ENCODE peak calls at places on chromosomes 7 and 10, in seven cellular contexts. M, N, K, X, E, I and A are unnamed samples.
A peak's percentile ranks its signal among the peaks of the same experiment; 100 is the strongest.

GRCh38 chr10:97570789-97571536 is 1.6 kb upstream of the ANKRD2 start:
- DNase-seq in M (no peak), N (no peak), K (no peak), X (no peak), E (no peak), I (no peak), A (no peak)

GRCh38 chr10:68957284-68957615 is 1.3 kb downstream of the DDX21 start:
- DNase-seq in M (no peak), N (no peak), K (no peak), X (no peak), E (no peak), I (no peak), A (no peak)

GRCh38 chr7:2886900-2887299 is 42.8 kb upstream of the GNA12 start:
- DNase-seq in M (no peak), N (peak; percentile 84), K (peak; percentile 61), X (no peak), E (peak; percentile 44), I (peak; percentile 82), A (peak; percentile 86)

GRCh38 chr10:89458289-89458688 is 43.9 kb downstream of the IFIT5 start:
- DNase-seq in M (no peak), N (no peak), K (peak; percentile 65), X (no peak), E (no peak), I (peak; percentile 79), A (no peak)

GRCh38 chr7:105345725-105346124 is 43.0 kb downstream of the SRPK2 start:
- DNase-seq in M (no peak), N (no peak), K (no peak), X (no peak), E (no peak), I (no peak), A (no peak)

GRCh38 chr10:71257292-71257997 is 45.1 kb downstream of the UNC5B start:
- DNase-seq in M (no peak), N (no peak), K (no peak), X (no peak), E (no peak), I (no peak), A (no peak)

GRCh38 chr10:43265799-43266721 is 805 bp downstream of the RASGEF1A start:
- DNase-seq in M (peak; percentile 45), N (peak; percentile 65), K (no peak), X (no peak), E (peak; percentile 40), I (no peak), A (peak; percentile 85)

GRCh38 chr10:53846809-53847208 is 954.2 kb downstream of the PCDH15 start:
- DNase-seq in M (no peak), N (no peak), K (no peak), X (no peak), E (no peak), I (no peak), A (no peak)

GRCh38 chr10:119502214-119502613 is 40.3 kb downstream of the RGS10 start:
- DNase-seq in M (no peak), N (no peak), K (no peak), X (no peak), E (peak; percentile 32), I (no peak), A (peak; percentile 73)

GRCh38 chr10:133318494-133319127 is 9.9 kb downstream of the ZNF511 start:
- DNase-seq in M (peak; percentile 81), N (peak; percentile 83), K (peak; percentile 20), X (no peak), E (peak; percentile 74), I (peak; percentile 36), A (peak; percentile 93)

GRCh38 chr10:69818676-69819239 is 17.1 kb downstream of the COL13A1 start:
- DNase-seq in M (no peak), N (no peak), K (peak; percentile 23), X (no peak), E (no peak), I (peak; percentile 38), A (no peak)

GRCh38 chr10:33139191-33139646 is 181.2 kb upstream of the ITGB1 start:
- DNase-seq in M (no peak), N (no peak), K (peak; percentile 37), X (no peak), E (no peak), I (no peak), A (no peak)

GRCh38 chr7:47688311-47689100 is 106.6 kb upstream of the TNS3 start:
- DNase-seq in M (no peak), N (no peak), K (no peak), X (no peak), E (no peak), I (no peak), A (no peak)

GRCh38 chr7:30521532-30521931 is 16.9 kb upstream of the GGCT start:
- DNase-seq in M (no peak), N (peak; percentile 58), K (no peak), X (no peak), E (no peak), I (peak; percentile 56), A (no peak)

GRCh38 chr10:109737626-109738025 is 185.7 kb downstream of the XPNPEP1 start:
- DNase-seq in M (no peak), N (no peak), K (no peak), X (no peak), E (no peak), I (no peak), A (no peak)

GRCh38 chr7:51307811-51308737 is 8.5 kb downstream of the COBL start:
- DNase-seq in M (no peak), N (peak; percentile 16), K (no peak), X (no peak), E (no peak), I (no peak), A (peak; percentile 55)
- H3K27me3 ChIP-seq in M (no peaks in the 10 kb centered on the region), N (no peaks in the 10 kb centered on the region), K (no peaks in the 10 kb centered on the region), X (no peaks in the 10 kb centered on the region), E (no peaks in the 10 kb centered on the region), I (no peaks in the 10 kb centered on the region), A (no peaks in the 10 kb centered on the region)

DNA sequence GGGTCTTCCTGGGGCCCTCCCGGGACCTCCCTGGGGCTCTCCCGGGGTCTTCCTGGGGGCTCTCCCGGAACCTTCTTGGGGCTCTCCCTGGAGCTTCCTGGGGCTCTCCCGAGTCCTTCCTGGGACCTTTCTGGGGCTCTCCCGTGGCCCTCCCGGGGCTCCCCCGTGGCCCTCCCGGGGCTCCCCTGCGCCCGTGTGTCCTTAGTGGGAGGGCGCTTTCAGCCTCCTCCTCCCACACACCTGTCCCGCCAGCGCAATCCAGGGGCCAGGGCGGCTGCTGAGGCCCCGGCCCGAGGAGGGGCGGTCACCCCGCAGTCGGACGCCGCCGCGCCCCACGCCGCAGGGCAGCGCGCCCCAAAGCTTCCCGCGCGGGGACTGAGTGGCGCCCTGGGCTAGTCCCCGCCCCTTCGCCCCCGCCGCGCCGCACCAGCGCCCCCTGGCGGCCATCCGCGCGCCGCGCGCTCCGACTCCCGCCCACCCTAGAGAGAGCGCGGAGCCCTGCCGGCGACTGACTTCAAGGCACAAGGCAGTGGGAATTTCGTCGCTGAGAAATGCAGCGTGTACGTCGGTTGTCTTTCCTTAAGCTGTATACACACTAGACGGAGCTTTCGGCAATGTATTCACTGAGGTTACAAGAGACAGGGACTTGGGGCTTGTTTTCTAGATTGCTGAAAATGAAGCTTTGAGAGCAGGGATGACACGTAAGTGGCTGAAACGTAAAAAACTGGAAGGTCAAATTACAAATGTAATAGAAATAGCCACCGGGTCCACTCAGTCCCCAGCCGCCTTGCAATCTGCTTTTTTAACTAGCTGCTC is 47.1 kb downstream of the INSIG1 start:
- DNase-seq in M (peak; percentile 85), N (peak; percentile 84), K (peak; percentile 21), X (no peak), E (peak; percentile 84), I (peak; percentile 64), A (peak; percentile 94)
- H3K4me3 ChIP-seq in M (peak overlapping the region; percentile 48), N (no peak overlapping the region), K (no peak overlapping the region), X (peak overlapping the region; percentile 63), E (peak overlapping the region; percentile 43), I (peak overlapping the region; percentile 36), A (peak overlapping the region; percentile 60)

GRCh38 chr10:61899663-61899996 is 1.9 kb upstream of the ARID5B start:
- DNase-seq in M (no peak), N (no peak), K (no peak), X (no peak), E (no peak), I (no peak), A (no peak)
- H3K27me3 ChIP-seq in M (no peaks in the 10 kb centered on the region), N (no peaks in the 10 kb centered on the region), K (no peaks in the 10 kb centered on the region), X (no peaks in the 10 kb centered on the region), E (no peaks in the 10 kb centered on the region), I (no peaks in the 10 kb centered on the region), A (peaks cover 31% of the 10 kb centered on the region)

DNA sequence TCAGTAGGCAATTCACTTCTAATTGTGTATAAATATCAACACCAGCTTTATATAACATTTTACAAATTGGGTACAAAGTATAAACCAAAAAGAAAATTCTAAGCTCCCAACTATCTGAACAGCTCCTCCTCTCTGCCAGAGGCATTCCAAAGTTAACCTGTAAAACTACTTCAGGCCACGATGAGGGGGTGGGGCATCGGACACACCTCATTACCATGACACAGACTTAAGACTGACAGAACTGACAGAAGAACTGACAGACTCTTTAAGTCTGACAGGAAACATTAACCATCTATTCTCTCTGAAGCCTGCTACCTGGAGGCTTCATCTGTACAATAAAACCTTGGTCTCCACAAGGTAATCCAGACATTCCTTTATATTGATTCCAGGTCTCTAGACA is 12.3 kb downstream of the ESYT2 start:
- DNase-seq in M (peak; percentile 73), N (peak; percentile 50), K (peak; percentile 85), X (no peak), E (peak; percentile 40), I (no peak), A (peak; percentile 43)
- H3K4me3 ChIP-seq in M (no peak overlapping the region), N (no peak overlapping the region), K (no peak overlapping the region), X (no peak overlapping the region), E (no peak overlapping the region), I (no peak overlapping the region), A (no peak overlapping the region)

DNA sequence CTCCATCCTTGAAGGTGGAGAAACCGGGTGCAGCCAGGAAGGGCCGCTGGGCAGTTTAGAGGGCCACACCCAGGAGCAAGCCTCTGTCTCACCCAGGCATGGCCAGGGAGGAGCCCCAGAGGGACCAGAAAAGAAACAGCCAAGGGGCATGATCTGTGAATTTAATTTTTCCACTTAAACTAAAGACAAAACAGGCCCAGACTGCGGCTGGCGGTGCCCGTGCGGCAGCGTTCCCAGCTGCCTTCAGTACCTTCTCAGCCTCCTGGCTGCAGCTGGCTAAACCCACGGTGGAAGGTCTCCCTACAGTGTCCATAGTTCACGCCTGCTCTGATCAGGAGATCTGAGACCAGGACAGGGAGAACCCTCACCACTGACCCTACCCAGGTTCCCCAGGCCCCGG is 12.9 kb downstream of the UNCX start:
- DNase-seq in M (no peak), N (no peak), K (no peak), X (no peak), E (no peak), I (no peak), A (no peak)
- H3K27me3 ChIP-seq in M (peaks cover 100% of the 10 kb centered on the region), N (peaks cover 95% of the 10 kb centered on the region), K (peaks cover 70% of the 10 kb centered on the region), X (peaks cover 14% of the 10 kb centered on the region), E (peaks cover 76% of the 10 kb centered on the region), I (peaks cover 94% of the 10 kb centered on the region), A (peaks cover 99% of the 10 kb centered on the region)